ENCODE peak calls at places on chromosomes 5 and 9, in seven cellular contexts. W, U, V, S, F, Q and Z are unnamed samples.

GRCh38 chr5:53991942-53992341 is 318.4 kb downstream of the ARL15 start:
- DNase-seq in U (no peak), W (peak; percentile 26), V (no peak), F (no peak), Q (peak; percentile 14), S (peak; percentile 23), Z (no peak)

GRCh38 chr9:96392263-96392662 is 8.8 kb upstream of the SLC35D2 start:
- DNase-seq in W (no peak), F (no peak), V (no peak), S (no peak), U (no peak), Q (no peak), Z (no peak)

GRCh38 chr5:124948062-124948753 is 201.8 kb upstream of the ZNF608 start:
- DNase-seq in Q (no peak), U (no peak), F (peak; percentile 80), V (no peak), W (no peak), S (peak; percentile 55), Z (no peak)

GRCh38 chr5:43804041-43804440 is 201.1 kb downstream of the NNT start:
- DNase-seq in W (no peak), S (peak; percentile 14), F (no peak), Q (peak; percentile 53), U (no peak), V (no peak), Z (no peak)

GRCh38 chr9:128770286-128770685 is 1.4 kb downstream of the ZER1 start:
- DNase-seq in Q (no peak), S (no peak), V (no peak), U (no peak), F (no peak), W (no peak), Z (no peak)

GRCh38 chr5:170313344-170313743 is 15.8 kb upstream of the LCP2 start:
- DNase-seq in U (no peak), S (no peak), Q (no peak), V (no peak), F (no peak), W (no peak), Z (no peak)

GRCh38 chr9:114836769-114837168 is 30.9 kb upstream of the TNFSF15 start:
- DNase-seq in V (no peak), U (no peak), S (no peak), Q (peak; percentile 19), W (peak; percentile 51), F (no peak), Z (no peak)

GRCh38 chr5:55037046-55037771 is 13.2 kb downstream of the GZMK start:
- DNase-seq in Q (peak; percentile 14), W (peak; percentile 22), S (peak; percentile 9), V (peak; percentile 22), F (no peak), U (no peak), Z (no peak)

GRCh38 chr9:26551971-26552370 is 340.6 kb downstream of the CAAP1 start:
- DNase-seq in F (no peak), S (no peak), Q (no peak), W (no peak), U (no peak), V (no peak), Z (no peak)

GRCh38 chr5:55533806-55534435 is 843 bp downstream of the PLPP1 start:
- DNase-seq in V (no peak), S (peak; percentile 42), W (peak; percentile 41), Q (peak; percentile 43), F (peak; percentile 32), U (no peak), Z (peak; percentile 16)

GRCh38 chr9:70600479-70600878 is 186.0 kb upstream of the KLF9 start:
- DNase-seq in V (no peak), W (peak; percentile 81), Q (peak; percentile 27), S (peak; percentile 18), U (no peak), F (peak; percentile 48), Z (no peak)

GRCh38 chr5:179323026-179323571 is 22.2 kb downstream of the ADAMTS2 start:
- DNase-seq in Q (no peak), W (no peak), S (no peak), V (no peak), F (no peak), U (peak; percentile 47), Z (no peak)

GRCh38 chr9:85212209-85212608 is 529.5 kb downstream of the AGTPBP1 start:
- DNase-seq in Q (peak; percentile 93), F (no peak), W (peak; percentile 55), U (no peak), V (no peak), S (peak; percentile 72), Z (no peak)

GRCh38 chr5:77133061-77133758 is 46.1 kb upstream of the ZBED3 start:
- DNase-seq in V (no peak), S (peak; percentile 99), Q (peak; percentile 99), F (peak; percentile 43), U (no peak), W (peak; percentile 100), Z (no peak)

GRCh38 chr5:67190856-67191255 is 5.7 kb downstream of the CD180 start:
- DNase-seq in V (no peak), F (no peak), W (no peak), Q (no peak), S (no peak), U (no peak), Z (no peak)

GRCh38 chr5:116938488-116938887 is 363.9 kb upstream of the SEMA6A start:
- DNase-seq in W (no peak), Q (no peak), F (no peak), S (no peak), V (no peak), U (no peak), Z (no peak)

GRCh38 chr9:89036862-89037261 is 45.6 kb downstream of the S1PR3 start:
- DNase-seq in U (no peak), W (no peak), F (peak; percentile 22), S (no peak), Q (no peak), V (no peak), Z (peak; percentile 7)

GRCh38 chr5:95915999-95916686 is 45.5 kb downstream of the ELL2 start:
- DNase-seq in U (no peak), S (no peak), W (no peak), Q (no peak), F (no peak), V (no peak), Z (no peak)

GRCh38 chr5:96807099-96807654 is 568 bp downstream of the ERAP1 start:
- DNase-seq in F (peak; percentile 82), V (peak; percentile 59), S (peak; percentile 77), U (peak; percentile 94), W (peak; percentile 54), Q (peak; percentile 65), Z (no peak)